ENCODE peak calls at places on chromosomes 4 and X, in eight cellular contexts. Q is CD4-positive, alpha-beta memory T cell; W is CD8-positive, alpha-beta T cell; B is IMR-90; N is cardiac fibroblast; Z is Daoy; Y is myocyte; H is NB4. D is an unnamed sample.

GRCh38 chrX:107000013-107000515 is at the start of gene MORC4:
- DNase-seq in Q (peak; percentile 47), W (peak; percentile 47), B (peak; percentile 81), N (peak; percentile 72), Z (peak; percentile 83), Y (peak; percentile 80), H (no peak), D (peak; percentile 80)

GRCh38 chr4:830776-831482 is 5.0 kb upstream of the CPLX1 start:
- DNase-seq in Q (no peak), W (no peak), B (no peak), N (no peak), Z (no peak), Y (peak; percentile 47), H (no peak), D (no peak)

GRCh38 chrX:86507337-86507736 is 359.1 kb downstream of the DACH2 start:
- DNase-seq in Q (no peak), W (no peak), B (no peak), N (no peak), Z (no peak), Y (no peak), H (no peak), D (no peak)

GRCh38 chr4:515251-515650 is 16.2 kb downstream of the PIGG start:
- DNase-seq in Q (no peak), W (no peak), B (no peak), N (no peak), Z (no peak), Y (no peak), H (no peak), D (no peak)

GRCh38 chr4:123104275-123104674 is 181.9 kb upstream of the NUDT6 start:
- DNase-seq in Q (no peak), W (no peak), B (peak; percentile 6), N (peak; percentile 18), Z (no peak), Y (peak; percentile 30), H (no peak), D (no peak)

GRCh38 chr4:25862411-25863346 is at the start of gene SEL1L3:
- DNase-seq in Q (peak; percentile 31), W (peak; percentile 45), B (no peak), N (no peak), Z (peak; percentile 55), Y (no peak), H (peak; percentile 62), D (no peak)

GRCh38 chr4:122606364-122607043 is 14.4 kb downstream of the IL21 start:
- DNase-seq in Q (no peak), W (no peak), B (no peak), N (no peak), Z (no peak), Y (no peak), H (no peak), D (no peak)

GRCh38 chr4:98181815-98182214 is 38.5 kb upstream of the STPG2 start:
- DNase-seq in Q (no peak), W (no peak), B (peak; percentile 14), N (peak; percentile 44), Z (peak; percentile 0), Y (peak; percentile 36), H (no peak), D (no peak)

GRCh38 chr4:55549888-55550287 is 3.2 kb upstream of the CLOCK start:
- DNase-seq in Q (no peak), W (no peak), B (peak; percentile 92), N (peak; percentile 74), Z (peak; percentile 37), Y (peak; percentile 21), H (no peak), D (no peak)

GRCh38 chr4:145799225-145799624 is 119.3 kb downstream of the C4orf51 start:
- DNase-seq in Q (no peak), W (no peak), B (no peak), N (no peak), Z (no peak), Y (no peak), H (no peak), D (no peak)

GRCh38 chrX:134172588-134173259 is 64.3 kb upstream of the CCDC160 start:
- DNase-seq in Q (peak; percentile 26), W (peak; percentile 38), B (no peak), N (peak; percentile 1), Z (peak; percentile 18), Y (no peak), H (no peak), D (peak; percentile 5)

GRCh38 chr4:110639207-110640092 is 16.6 kb upstream of the PITX2 start:
- DNase-seq in Q (no peak), W (no peak), B (no peak), N (no peak), Z (no peak), Y (peak; percentile 65), H (no peak), D (no peak)

GRCh38 chrX:105564536-105564935 is 257.8 kb upstream of the NRK start:
- DNase-seq in Q (no peak), W (no peak), B (peak; percentile 20), N (peak; percentile 79), Z (peak; percentile 80), Y (peak; percentile 83), H (peak; percentile 11), D (no peak)

GRCh38 chrX:37959212-37960021 is 46.9 kb upstream of the SYTL5 start:
- DNase-seq in Q (no peak), W (no peak), B (no peak), N (no peak), Z (no peak), Y (peak; percentile 4), H (no peak), D (no peak)

GRCh38 chrX:26376037-26376708 is 160.2 kb downstream of the MAGEB5 start:
- DNase-seq in Q (no peak), W (no peak), B (no peak), N (no peak), Z (no peak), Y (no peak), H (no peak), D (no peak)

GRCh38 chr4:187613089-187613839 is 382.3 kb upstream of the ZFP42 start:
- DNase-seq in Q (no peak), W (no peak), B (no peak), N (no peak), Z (no peak), Y (no peak), H (no peak), D (no peak)

GRCh38 chr4:163554870-163555465 is 60.5 kb downstream of the TMA16 start:
- DNase-seq in Q (peak; percentile 35), W (no peak), B (peak; percentile 32), N (peak; percentile 53), Z (no peak), Y (peak; percentile 47), H (peak; percentile 32), D (no peak)

GRCh38 chr4:69092980-69093568 is 3.2 kb upstream of the UGT2B7 start:
- DNase-seq in Q (no peak), W (no peak), B (no peak), N (peak; percentile 5), Z (no peak), Y (no peak), H (no peak), D (no peak)

GRCh38 chr4:13722649-13723048 is 95.1 kb upstream of the BOD1L1 start:
- DNase-seq in Q (no peak), W (no peak), B (no peak), N (no peak), Z (no peak), Y (no peak), H (no peak), D (no peak)

GRCh38 chr4:100450449-100450848 is 67.4 kb downstream of the EMCN start:
- DNase-seq in Q (no peak), W (no peak), B (peak; percentile 10), N (peak; percentile 23), Z (no peak), Y (no peak), H (no peak), D (no peak)

GRCh38 chrX:48864210-48864609 is 28.8 kb upstream of the PCSK1N start:
- DNase-seq in Q (no peak), W (no peak), B (peak; percentile 62), N (peak; percentile 34), Z (peak; percentile 68), Y (peak; percentile 49), H (no peak), D (no peak)